ENCODE peak calls at places on chromosomes 12 and 14, in four cellular contexts. G, O, W and I are unnamed samples.

GRCh38 chr14:33477752-33478151 is 473.1 kb downstream of the EGLN3 start:
- DNase-seq in G (no peak), O (no peak), W (no peak), I (no peak)

GRCh38 chr14:101125719-101126375 is 222.3 kb upstream of the RTL1 start:
- DNase-seq in G (no peak), O (no peak), W (no peak), I (no peak)

GRCh38 chr12:57370696-57371095 is 60.1 kb downstream of the R3HDM2 start:
- DNase-seq in G (no peak), O (peak), W (no peak), I (no peak)

GRCh38 chr12:71426648-71427047 is 12.9 kb upstream of the LGR5 start:
- DNase-seq in G (no peak), O (peak), W (no peak), I (no peak)

GRCh38 chr14:63421919-63422318 is 103.2 kb upstream of the GPHB5 start:
- DNase-seq in G (no peak), O (no peak), W (no peak), I (no peak)

GRCh38 chr14:99508896-99509629 is 27.9 kb downstream of the CCNK start:
- DNase-seq in G (no peak), O (no peak), W (no peak), I (no peak)

GRCh38 chr14:78721756-78722455 is 551.7 kb downstream of the NRXN3 start:
- DNase-seq in G (no peak), O (no peak), W (no peak), I (no peak)

GRCh38 chr12:112977641-112978040 is 678 bp upstream of the OAS2 start:
- DNase-seq in G (no peak), O (no peak), W (no peak), I (no peak)

GRCh38 chr14:91041450-91041849 is 19.0 kb downstream of the RPS6KA5 start:
- DNase-seq in G (no peak), O (no peak), W (no peak), I (no peak)

GRCh38 chr12:118541945-118542344 is 165.6 kb downstream of the SUDS3 start:
- DNase-seq in G (peak), O (no peak), W (peak), I (no peak)

GRCh38 chr12:121504505-121504904 is 76.3 kb downstream of the KDM2B start:
- DNase-seq in G (no peak), O (no peak), W (no peak), I (no peak)

GRCh38 chr12:123966596-123966995 is 6.0 kb downstream of the CCDC92 start:
- DNase-seq in G (no peak), O (peak), W (no peak), I (no peak)

GRCh38 chr12:75834591-75834990 is 197.0 kb downstream of the PHLDA1 start:
- DNase-seq in G (no peak), O (peak), W (no peak), I (no peak)

GRCh38 chr12:19572920-19573558 is 133.7 kb downstream of the AEBP2 start:
- DNase-seq in G (peak), O (peak), W (peak), I (peak)

GRCh38 chr12:64968989-64969819 is 144.8 kb downstream of the TBC1D30 start:
- DNase-seq in G (peak), O (no peak), W (peak), I (peak)

GRCh38 chr14:75279739-75280447 is 1.3 kb downstream of the FOS start:
- DNase-seq in G (no peak), O (peak), W (no peak), I (no peak)

GRCh38 chr12:127280393-127281275 is 986.3 kb upstream of the TMEM132C start:
- DNase-seq in G (peak), O (no peak), W (peak), I (peak)
- TF ChIP-seq POLR2A in G (no peak), O (no peak), W (no peak), I (no peak)

GRCh38 chr14:68968051-68968450 is 11.1 kb downstream of the ACTN1 start:
- DNase-seq in G (no peak), O (no peak), W (no peak), I (no peak)

GRCh38 chr14:68969278-68969677 is 9.8 kb downstream of the ACTN1 start:
- DNase-seq in G (no peak), O (no peak), W (no peak), I (no peak)

GRCh38 chr14:68967459-68967940 is 11.6 kb downstream of the ACTN1 start:
- DNase-seq in G (no peak), O (no peak), W (no peak), I (no peak)

GRCh38 chr14:68970096-68970612 is 8.9 kb downstream of the ACTN1 start:
- DNase-seq in G (no peak), O (no peak), W (no peak), I (no peak)

DNA sequence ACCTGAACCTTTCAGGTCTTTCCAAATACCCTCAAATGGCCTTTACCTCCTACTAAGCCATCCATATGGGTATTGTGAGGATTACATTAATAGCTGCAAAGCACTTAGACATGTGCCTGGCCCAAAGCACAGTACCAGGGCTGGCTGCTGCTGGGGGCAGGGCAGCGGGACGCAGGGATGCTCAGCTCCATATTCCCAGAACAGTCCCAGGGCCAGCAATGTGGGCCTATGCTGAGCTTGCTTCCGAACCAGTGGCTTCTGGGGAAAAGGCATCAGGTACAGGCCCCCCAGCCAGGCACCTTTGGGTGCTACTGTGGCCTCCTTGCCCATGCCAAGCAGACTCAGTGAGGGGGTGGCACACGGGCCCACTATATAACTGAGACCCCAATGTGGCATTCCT is 10.4 kb downstream of the ACTN1 start:
- DNase-seq in G (no peak), O (no peak), W (no peak), I (no peak)
- TF ChIP-seq RAD21 in G (no peak), O (no peak), W (no peak), I (no peak)

GRCh38 chr12:114746297-114747074 is 62.5 kb upstream of the TBX3 start:
- DNase-seq in G (no peak), O (peak), W (no peak), I (no peak)

GRCh38 chr12:114747156-114747555 is 63.2 kb upstream of the TBX3 start:
- DNase-seq in G (no peak), O (peak), W (no peak), I (no peak)

GRCh38 chr12:114750905-114751304 is 66.9 kb upstream of the TBX3 start:
- DNase-seq in G (no peak), O (no peak), W (no peak), I (no peak)

DNA sequence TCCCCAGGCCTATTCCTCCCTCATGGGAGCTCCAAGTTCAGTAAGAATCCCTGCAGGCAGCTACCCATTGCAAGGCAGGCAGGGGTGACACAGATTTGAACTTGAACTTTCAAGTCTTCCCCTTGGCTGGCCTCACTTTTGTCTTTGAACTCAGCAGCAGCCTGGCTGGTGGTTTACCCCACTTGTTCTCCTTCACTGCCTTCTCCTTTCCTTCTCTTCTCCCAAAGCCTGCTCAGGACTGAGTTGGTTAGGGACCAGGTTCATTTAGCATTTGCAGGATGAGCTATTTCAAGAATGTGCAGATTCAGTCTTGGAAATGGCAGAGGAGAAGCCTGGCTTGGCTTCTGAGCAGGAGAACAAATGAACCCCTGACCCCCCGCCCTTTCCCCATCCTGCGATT is 67.7 kb upstream of the TBX3 start:
- DNase-seq in G (no peak), O (no peak), W (no peak), I (no peak)
- TF ChIP-seq POLR2A in G (no peak), O (no peak), W (no peak), I (no peak)

GRCh38 chr14:34721129-34721528 is 6.7 kb upstream of the CFL2 start:
- DNase-seq in G (no peak), O (no peak), W (no peak), I (no peak)

GRCh38 chr14:34723867-34724266 is 9.5 kb upstream of the CFL2 start:
- DNase-seq in G (no peak), O (no peak), W (no peak), I (no peak)

GRCh38 chr14:34718750-34719304 is 4.4 kb upstream of the CFL2 start:
- DNase-seq in G (no peak), O (peak), W (no peak), I (no peak)

DNA sequence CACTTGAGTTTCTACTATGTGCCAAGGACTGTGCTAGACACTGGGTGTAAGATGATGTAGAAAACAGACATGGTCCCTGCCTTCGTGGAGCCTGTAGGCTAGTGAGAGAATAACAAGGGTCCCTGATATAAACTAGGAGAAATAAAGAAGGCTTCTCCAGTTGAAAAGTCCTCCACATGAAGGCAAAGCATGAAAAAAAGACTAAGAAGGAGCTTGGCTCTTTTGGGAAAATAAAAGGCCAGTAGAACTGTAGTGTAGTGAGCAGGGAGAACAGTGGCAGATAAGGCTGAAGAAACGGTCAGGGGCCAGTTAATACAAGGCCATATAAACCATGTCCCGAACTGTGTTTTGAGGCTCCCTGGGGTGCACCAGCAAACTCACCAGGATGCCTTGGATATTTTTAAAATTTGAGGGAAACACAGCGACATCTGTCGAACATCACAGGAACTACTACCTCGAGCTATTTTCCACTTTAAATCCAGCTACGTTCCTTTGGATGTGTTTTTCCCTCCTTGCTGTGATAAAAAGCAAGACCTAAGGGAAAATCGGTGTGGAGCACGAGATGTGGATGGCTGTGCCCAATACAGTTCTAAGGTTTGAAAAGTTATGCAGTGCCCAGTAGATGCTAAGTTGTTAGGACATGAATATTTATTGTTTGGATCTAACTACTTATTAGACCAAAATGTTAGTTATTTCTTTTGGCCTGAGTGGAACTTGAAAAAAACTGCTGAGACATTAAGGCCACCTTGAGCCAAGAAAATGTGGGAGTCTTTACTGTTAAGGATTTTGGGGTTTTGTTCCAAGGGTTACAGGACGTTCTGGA is 8.5 kb upstream of the CFL2 start:
- DNase-seq in G (peak), O (peak), W (peak), I (peak)
- TF ChIP-seq RAD21 in G (peak), O (peak), W (peak), I (peak)

DNA sequence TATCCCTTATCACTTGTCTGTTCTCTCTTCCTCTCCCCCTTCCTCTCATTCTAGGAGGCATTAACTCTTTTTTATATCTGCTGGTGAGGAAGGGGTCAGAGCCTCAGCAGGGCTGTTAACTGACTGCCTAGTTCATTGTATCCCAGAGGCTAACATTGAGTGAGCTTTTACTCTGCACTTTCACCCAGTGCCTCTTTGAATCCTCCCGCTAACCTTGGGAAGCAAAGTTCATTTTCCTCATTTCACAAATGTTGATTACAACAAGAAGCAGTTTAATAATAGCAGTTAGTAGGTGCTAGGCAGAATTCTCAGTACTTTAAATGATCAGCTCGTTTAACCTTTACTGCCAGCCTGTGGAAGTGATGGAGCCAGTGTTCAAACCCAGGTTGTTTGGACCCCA is 75.5 kb downstream of the POLR3B start:
- DNase-seq in G (no peak), O (no peak), W (no peak), I (no peak)
- TF ChIP-seq POLR2A in G (no peak), O (no peak), W (no peak), I (no peak)

DNA sequence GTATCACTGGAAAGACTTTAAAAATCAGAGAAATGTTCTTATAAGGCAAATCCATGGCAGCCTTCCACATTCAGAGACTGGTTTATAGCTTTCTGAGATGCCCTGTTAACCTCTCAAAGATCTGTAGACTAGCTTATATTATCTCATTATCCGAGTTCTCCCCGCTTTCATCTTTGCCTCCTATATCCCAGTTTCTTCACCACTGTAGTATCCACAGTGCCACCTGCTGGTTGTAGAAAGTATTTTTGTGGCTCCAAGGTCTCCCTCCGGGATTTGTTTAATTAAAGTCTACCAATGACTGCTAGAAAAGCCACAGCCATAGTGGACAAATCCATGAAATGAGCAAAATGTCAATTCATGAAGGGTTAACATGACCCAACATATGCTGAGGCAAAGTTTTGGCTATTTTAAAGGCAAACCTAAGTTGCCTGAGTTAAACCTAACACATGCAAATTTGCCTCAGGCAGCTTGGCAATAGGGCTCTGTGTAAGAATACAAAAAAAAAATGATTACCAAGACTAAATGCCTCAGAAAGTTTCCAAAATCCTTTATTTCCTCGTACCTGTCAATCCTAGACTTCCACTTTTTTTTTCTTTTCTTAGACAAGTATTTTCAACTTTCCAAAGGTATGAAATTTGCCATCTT is 218.8 kb upstream of the BMP4 start:
- DNase-seq in G (peak), O (peak), W (peak), I (peak)
- TF ChIP-seq RAD21 in G (peak), O (peak), W (peak), I (peak)

GRCh38 chr12:67655829-67656614 is 7.5 kb downstream of the DYRK2 start:
- DNase-seq in G (no peak), O (peak), W (no peak), I (no peak)

GRCh38 chr12:67659296-67659695 is 10.8 kb downstream of the DYRK2 start:
- DNase-seq in G (no peak), O (no peak), W (no peak), I (no peak)

GRCh38 chr12:67663121-67663520 is 14.6 kb downstream of the DYRK2 start:
- DNase-seq in G (no peak), O (peak), W (no peak), I (no peak)

GRCh38 chr12:67661311-67662011 is 12.9 kb downstream of the DYRK2 start:
- DNase-seq in G (no peak), O (peak), W (no peak), I (no peak)

GRCh38 chr12:67658486-67658885 is 9.9 kb downstream of the DYRK2 start:
- DNase-seq in G (no peak), O (no peak), W (no peak), I (no peak)
- TF ChIP-seq POLR2A in G (no peak), O (no peak), W (no peak), I (no peak)